ENCODE peak calls at places on chromosomes 12 and 14, in four cellular contexts. G is mammary epithelial cell, N is K562, L is neural progenitor cell. B is an unnamed sample.

GRCh38 chr12:121060149-121061001 is 21.3 kb upstream of the OASL start:
- DNase-seq in G (no peak), N (peak), L (peak), B (peak)

GRCh38 chr12:46300906-46301305 is 32.1 kb upstream of the SLC38A1 start:
- DNase-seq in G (no peak), N (no peak), L (no peak), B (peak)

GRCh38 chr12:4118601-4119156 is 154.9 kb upstream of the CCND2 start:
- DNase-seq in G (no peak), N (no peak), L (no peak), B (no peak)

GRCh38 chr12:120110550-120111501 is 5.7 kb downstream of the RAB35 start:
- DNase-seq in G (no peak), N (no peak), L (peak), B (peak)

GRCh38 chr12:102948941-102949352 is 8.5 kb upstream of the ASCL1 start:
- DNase-seq in G (no peak), N (peak), L (peak), B (peak)

GRCh38 chr14:65356327-65356836 is 56.1 kb upstream of the FUT8 start:
- DNase-seq in G (peak), N (peak), L (no peak), B (no peak)

GRCh38 chr12:43942379-43942778 is 106.5 kb downstream of the TMEM117 start:
- DNase-seq in G (no peak), N (no peak), L (no peak), B (no peak)

GRCh38 chr12:19671695-19672094 is 232.4 kb downstream of the AEBP2 start:
- DNase-seq in G (no peak), N (no peak), L (no peak), B (no peak)

GRCh38 chr12:58919271-58920101 is 818 bp downstream of the LRIG3 start:
- DNase-seq in G (peak), N (no peak), L (peak), B (no peak)

GRCh38 chr14:40656301-40656700 is 950.4 kb upstream of the LRFN5 start:
- DNase-seq in G (no peak), N (no peak), L (no peak), B (no peak)

GRCh38 chr12:131510431-131510830 is 200.5 kb upstream of the SFSWAP start:
- DNase-seq in G (no peak), N (no peak), L (no peak), B (no peak)

GRCh38 chr14:94768521-94769412 is 1.1 kb downstream of the GSC start:
- DNase-seq in G (no peak), N (no peak), L (peak), B (no peak)

GRCh38 chr14:106883218-106883692 is 1356.9 kb downstream of the TMEM121 start:
- DNase-seq in G (no peak), N (peak), L (no peak), B (peak)

GRCh38 chr14:72685456-72685855 is 208.4 kb downstream of the DPF3 start:
- DNase-seq in G (no peak), N (no peak), L (no peak), B (no peak)

GRCh38 chr12:93877446-93877845 is 200.3 kb downstream of the CRADD start:
- DNase-seq in G (no peak), N (no peak), L (no peak), B (peak)

GRCh38 chr14:51369814-51370213 is 129.8 kb downstream of the TMX1 start:
- DNase-seq in G (no peak), N (peak), L (no peak), B (peak)

GRCh38 chr12:111155020-111155419 is 213.9 kb downstream of the PHETA1 start:
- DNase-seq in G (no peak), N (no peak), L (no peak), B (no peak)

GRCh38 chr12:127284870-127285431 is 982.0 kb upstream of the TMEM132C start:
- DNase-seq in G (peak), N (no peak), L (no peak), B (no peak)

GRCh38 chr12:52126605-52127578 is 47.4 kb downstream of the SMIM41 start:
- DNase-seq in G (no peak), N (no peak), L (no peak), B (no peak)

GRCh38 chr14:103140316-103141109 is 17.3 kb downstream of the TNFAIP2 start:
- DNase-seq in G (peak), N (no peak), L (no peak), B (no peak)

GRCh38 chr12:109762673-109763191 is 49.1 kb downstream of the FAM222A start:
- DNase-seq in G (no peak), N (no peak), L (no peak), B (no peak)

GRCh38 chr12:54439096-54439495 is 20.0 kb upstream of the ITGA5 start:
- DNase-seq in G (no peak), N (no peak), L (no peak), B (no peak)

GRCh38 chr12:107704056-107704455 is 18.5 kb downstream of the PWP1 start:
- DNase-seq in G (no peak), N (no peak), L (no peak), B (no peak)

GRCh38 chr12:31021181-31021580 is 52.5 kb upstream of the DDX11 start:
- DNase-seq in G (no peak), N (no peak), L (no peak), B (no peak)

GRCh38 chr12:128724468-128725046 is 99.2 kb downstream of the SLC15A4 start:
- DNase-seq in G (no peak), N (no peak), L (no peak), B (no peak)

GRCh38 chr14:83707056-83707455 is 1822.9 kb upstream of the FLRT2 start:
- DNase-seq in G (no peak), N (no peak), L (no peak), B (no peak)

GRCh38 chr12:95088339-95088738 is 14.9 kb upstream of the NR2C1 start:
- DNase-seq in G (no peak), N (no peak), L (no peak), B (no peak)

GRCh38 chr12:24840046-24840800 is 108.7 kb downstream of the BCAT1 start:
- DNase-seq in G (no peak), N (no peak), L (no peak), B (no peak)

GRCh38 chr14:96568646-96569045 is 66.5 kb downstream of the PAPOLA start:
- DNase-seq in G (no peak), N (no peak), L (no peak), B (no peak)

GRCh38 chr14:71048393-71048792 is 141.1 kb downstream of the PCNX1 start:
- DNase-seq in G (no peak), N (no peak), L (no peak), B (no peak)

GRCh38 chr14:52844262-52845060 is 53.1 kb upstream of the GNPNAT1 start:
- DNase-seq in G (no peak), N (no peak), L (peak), B (no peak)

GRCh38 chr14:77653473-77653872 is 37.0 kb upstream of the SPTLC2 start:
- DNase-seq in G (no peak), N (peak), L (peak), B (peak)

GRCh38 chr14:99758121-99758871 is 34.9 kb upstream of the EML1 start:
- DNase-seq in G (peak), N (no peak), L (peak), B (no peak)

GRCh38 chr12:1204581-1205121 is 213.6 kb downstream of the ERC1 start:
- DNase-seq in G (peak), N (no peak), L (no peak), B (peak)
- H3K4me2 ChIP-seq in G (peak), N (peak), L (no peak), B (peak)

DNA sequence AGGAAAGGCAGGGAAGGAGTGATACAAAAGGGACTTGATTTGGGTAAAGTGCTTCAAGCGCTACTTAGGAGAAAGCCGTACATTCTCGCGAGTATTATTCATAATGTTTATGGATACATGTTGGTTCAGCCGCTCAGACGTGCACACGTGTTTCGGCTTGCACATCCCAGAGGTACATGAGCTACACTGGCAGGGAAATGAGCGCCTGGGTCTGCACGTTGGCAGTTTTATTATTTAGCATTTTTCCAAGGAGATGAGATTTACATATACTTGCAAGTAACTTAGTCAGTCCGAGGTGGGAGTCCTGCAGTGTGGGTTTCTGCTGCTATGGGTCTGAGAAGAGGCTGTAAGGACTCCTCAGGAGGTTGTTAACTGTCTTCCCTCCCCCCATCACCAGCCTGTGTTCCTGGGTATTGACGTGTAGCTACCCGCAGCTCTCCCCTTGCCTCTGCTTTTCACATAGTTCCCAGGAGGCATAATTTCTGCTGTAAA is 1.5 kb downstream of the PRKCH start:
- DNase-seq in G (peak), N (no peak), L (no peak), B (peak)
- TF ChIP-seq EZH2 in G (no peak), N (no peak), L (no peak), B (no peak)

GRCh38 chr12:49637401-49637800 is 14.0 kb downstream of the PRPF40B start:
- DNase-seq in G (no peak), N (peak), L (peak), B (no peak)
- H3K4me2 ChIP-seq in G (no peak), N (no peak), L (peak), B (no peak)

GRCh38 chr12:114692558-114693531 is 8.9 kb upstream of the TBX3 start:
- DNase-seq in G (peak), N (no peak), L (peak), B (no peak)
- TF ChIP-seq EZH2 in G (no peak), N (no peak), L (peak), B (no peak)

GRCh38 chr14:101817511-101818001 is 56.0 kb downstream of the PPP2R5C start:
- DNase-seq in G (no peak), N (peak), L (no peak), B (no peak)
- H3K4me2 ChIP-seq in G (no peak), N (peak), L (no peak), B (no peak)

DNA sequence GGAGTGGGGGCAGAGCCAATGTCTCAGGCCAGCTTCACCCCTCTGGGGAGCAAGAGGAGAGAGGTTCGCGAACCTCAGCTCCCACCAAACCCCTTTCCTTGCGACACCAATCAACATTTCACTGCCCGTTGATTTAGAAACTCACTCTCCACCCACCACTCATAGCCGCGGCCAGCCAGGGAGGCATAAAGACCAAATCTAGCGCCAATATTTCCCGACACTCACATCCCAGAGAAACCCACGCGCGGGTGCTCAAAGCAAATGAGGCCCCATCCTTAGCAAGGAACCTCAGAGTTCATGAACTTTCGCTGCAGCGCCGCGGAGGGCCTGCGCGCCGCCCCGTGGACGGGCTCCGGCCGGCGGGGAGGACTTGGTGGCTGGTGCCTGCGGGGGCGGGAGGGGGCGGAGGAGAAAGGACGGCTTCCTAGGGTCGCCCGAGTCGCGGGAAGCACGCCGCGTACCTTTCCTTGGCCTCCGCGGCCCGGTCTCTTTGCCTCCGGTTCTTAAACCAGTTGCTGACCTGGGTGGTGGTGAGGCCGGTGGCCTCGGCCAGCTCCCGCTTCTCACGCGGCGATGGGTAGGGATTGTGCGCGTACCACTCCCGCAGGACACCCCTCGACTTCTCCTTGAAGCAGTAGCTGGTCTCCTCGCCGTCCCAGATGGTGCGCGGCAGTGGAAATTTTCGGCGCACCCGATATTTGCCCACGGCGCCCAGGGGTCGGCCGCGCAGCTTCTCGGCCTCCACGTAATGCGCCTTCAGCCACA is 926 bp downstream of the SIX1 start:
- DNase-seq in G (peak), N (peak), L (peak), B (no peak)
- TF ChIP-seq EZH2 in G (peak), N (no peak), L (peak), B (no peak)

B was measured in DND-41.